ENCODE peak calls at places on chromosomes 12 and 14, in six cellular contexts. One of them, this sample, is unnamed.

GRCh38 chr14:22883191-22883976 is at the start of gene REM2:
- DNase-seq in H9: peak
- DNase-seq in foreskin fibroblast: no peak
- DNase-seq in K562: no peak
- DNase-seq in GM10248: no peak
- DNase-seq in WERI-Rb-1: peak
- DNase-seq in this sample: no peak

GRCh38 chr14:79011091-79011919 is 841.1 kb downstream of the NRXN3 start:
- DNase-seq in H9: peak
- DNase-seq in foreskin fibroblast: peak
- DNase-seq in K562: peak
- DNase-seq in GM10248: peak
- DNase-seq in WERI-Rb-1: peak
- DNase-seq in this sample: peak

GRCh38 chr14:89337912-89338311 is 79.1 kb downstream of the FOXN3 start:
- DNase-seq in H9: no peak
- DNase-seq in foreskin fibroblast: peak
- DNase-seq in K562: no peak
- DNase-seq in GM10248: no peak
- DNase-seq in WERI-Rb-1: no peak
- DNase-seq in this sample: no peak

GRCh38 chr14:58072288-58073071 is 79.5 kb downstream of the ARMH4 start:
- DNase-seq in H9: peak
- DNase-seq in foreskin fibroblast: peak
- DNase-seq in K562: peak
- DNase-seq in GM10248: peak
- DNase-seq in WERI-Rb-1: peak
- DNase-seq in this sample: peak

GRCh38 chr14:104213301-104214034 is 75.1 kb downstream of the KIF26A start:
- DNase-seq in H9: no peak
- DNase-seq in foreskin fibroblast: no peak
- DNase-seq in K562: no peak
- DNase-seq in GM10248: no peak
- DNase-seq in WERI-Rb-1: no peak
- DNase-seq in this sample: no peak

GRCh38 chr14:103886304-103887169 is 39.2 kb upstream of the PPP1R13B start:
- DNase-seq in H9: peak
- DNase-seq in foreskin fibroblast: no peak
- DNase-seq in K562: peak
- DNase-seq in GM10248: no peak
- DNase-seq in WERI-Rb-1: no peak
- DNase-seq in this sample: no peak

GRCh38 chr12:94644141-94644575 is 6.2 kb downstream of the TMCC3 start:
- DNase-seq in H9: no peak
- DNase-seq in foreskin fibroblast: peak
- DNase-seq in K562: no peak
- DNase-seq in GM10248: no peak
- DNase-seq in WERI-Rb-1: no peak
- DNase-seq in this sample: no peak

GRCh38 chr12:25186788-25187397 is 8.1 kb downstream of the DNAI7 start:
- DNase-seq in H9: no peak
- DNase-seq in foreskin fibroblast: no peak
- DNase-seq in K562: no peak
- DNase-seq in GM10248: peak
- DNase-seq in WERI-Rb-1: no peak
- DNase-seq in this sample: peak

GRCh38 chr12:120692524-120693033 is 5.6 kb downstream of the MLEC start:
- DNase-seq in H9: no peak
- DNase-seq in foreskin fibroblast: no peak
- DNase-seq in K562: no peak
- DNase-seq in GM10248: no peak
- DNase-seq in WERI-Rb-1: no peak
- DNase-seq in this sample: no peak

GRCh38 chr12:122004633-122005071 is 17.0 kb upstream of the BCL7A start:
- DNase-seq in H9: no peak
- DNase-seq in foreskin fibroblast: peak
- DNase-seq in K562: no peak
- DNase-seq in GM10248: no peak
- DNase-seq in WERI-Rb-1: no peak
- DNase-seq in this sample: no peak

GRCh38 chr14:104900639-104901512 is 23.8 kb upstream of the PLD4 start:
- DNase-seq in H9: no peak
- DNase-seq in foreskin fibroblast: no peak
- DNase-seq in K562: no peak
- DNase-seq in GM10248: no peak
- DNase-seq in WERI-Rb-1: peak
- DNase-seq in this sample: peak

GRCh38 chr12:42426733-42427132 is 100.8 kb downstream of the PPHLN1 start:
- DNase-seq in H9: peak
- DNase-seq in foreskin fibroblast: peak
- DNase-seq in K562: peak
- DNase-seq in GM10248: no peak
- DNase-seq in WERI-Rb-1: no peak
- DNase-seq in this sample: no peak

GRCh38 chr12:21354641-21355040 is 18.1 kb upstream of the IAPP start:
- DNase-seq in H9: no peak
- DNase-seq in foreskin fibroblast: no peak
- DNase-seq in K562: peak
- DNase-seq in GM10248: no peak
- DNase-seq in WERI-Rb-1: no peak
- DNase-seq in this sample: no peak

GRCh38 chr14:67459336-67459735 is 29.2 kb downstream of the TMEM229B start:
- DNase-seq in H9: no peak
- DNase-seq in foreskin fibroblast: no peak
- DNase-seq in K562: no peak
- DNase-seq in GM10248: no peak
- DNase-seq in WERI-Rb-1: no peak
- DNase-seq in this sample: no peak

GRCh38 chr14:67456732-67457131 is 31.8 kb downstream of the TMEM229B start:
- DNase-seq in H9: no peak
- DNase-seq in foreskin fibroblast: no peak
- DNase-seq in K562: no peak
- DNase-seq in GM10248: no peak
- DNase-seq in WERI-Rb-1: no peak
- DNase-seq in this sample: no peak

GRCh38 chr14:67449096-67449495 is 37.1 kb upstream of the PLEK2 start:
- DNase-seq in H9: no peak
- DNase-seq in foreskin fibroblast: no peak
- DNase-seq in K562: no peak
- DNase-seq in GM10248: no peak
- DNase-seq in WERI-Rb-1: no peak
- DNase-seq in this sample: no peak

GRCh38 chr14:67457782-67458181 is 30.7 kb downstream of the TMEM229B start:
- DNase-seq in H9: peak
- DNase-seq in foreskin fibroblast: peak
- DNase-seq in K562: no peak
- DNase-seq in GM10248: no peak
- DNase-seq in WERI-Rb-1: peak
- DNase-seq in this sample: no peak

GRCh38 chr14:67453575-67454300 is 34.8 kb downstream of the TMEM229B start:
- DNase-seq in H9: no peak
- DNase-seq in foreskin fibroblast: no peak
- DNase-seq in K562: no peak
- DNase-seq in GM10248: no peak
- DNase-seq in WERI-Rb-1: no peak
- DNase-seq in this sample: no peak
- TF ChIP-seq CTCF in H9: peak
- TF ChIP-seq CTCF in foreskin fibroblast: no peak
- TF ChIP-seq CTCF in K562: no peak
- TF ChIP-seq CTCF in GM10248: no peak
- TF ChIP-seq CTCF in WERI-Rb-1: no peak
- TF ChIP-seq CTCF in this sample: no peak

GRCh38 chr14:97407701-97408407 is 610.7 kb downstream of the VRK1 start:
- DNase-seq in H9: no peak
- DNase-seq in foreskin fibroblast: no peak
- DNase-seq in K562: no peak
- DNase-seq in GM10248: no peak
- DNase-seq in WERI-Rb-1: no peak
- DNase-seq in this sample: no peak

GRCh38 chr14:97401714-97402113 is 604.5 kb downstream of the VRK1 start:
- DNase-seq in H9: no peak
- DNase-seq in foreskin fibroblast: no peak
- DNase-seq in K562: no peak
- DNase-seq in GM10248: no peak
- DNase-seq in WERI-Rb-1: no peak
- DNase-seq in this sample: no peak

DNA sequence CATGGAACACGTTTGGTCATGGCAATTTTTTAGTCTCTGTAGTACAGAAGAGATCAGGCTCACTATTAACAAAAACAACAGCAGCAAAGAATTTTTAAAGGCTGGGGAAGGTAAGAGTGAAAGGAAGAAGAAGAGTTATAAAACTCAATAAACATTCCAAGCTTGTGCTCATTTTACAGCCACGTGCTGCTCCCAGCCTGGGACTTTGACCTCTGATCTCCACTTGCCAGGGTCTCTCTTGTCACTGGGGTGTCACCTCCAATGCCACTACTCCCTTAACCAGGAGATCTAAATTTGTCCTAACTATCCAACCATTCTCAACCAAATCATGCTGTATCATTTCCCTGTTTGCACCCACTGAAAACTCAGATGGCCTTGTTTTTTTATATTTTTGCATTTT is 605.1 kb downstream of the VRK1 start:
- DNase-seq in H9: no peak
- DNase-seq in foreskin fibroblast: no peak
- DNase-seq in K562: no peak
- DNase-seq in GM10248: no peak
- DNase-seq in WERI-Rb-1: no peak
- DNase-seq in this sample: no peak
- TF ChIP-seq CTCF in H9: no peak
- TF ChIP-seq CTCF in foreskin fibroblast: no peak
- TF ChIP-seq CTCF in K562: no peak
- TF ChIP-seq CTCF in GM10248: no peak
- TF ChIP-seq CTCF in WERI-Rb-1: no peak
- TF ChIP-seq CTCF in this sample: no peak

GRCh38 chr12:26273811-26274210 is 78.4 kb downstream of the SSPN start:
- DNase-seq in H9: no peak
- DNase-seq in foreskin fibroblast: no peak
- DNase-seq in K562: peak
- DNase-seq in GM10248: no peak
- DNase-seq in WERI-Rb-1: no peak
- DNase-seq in this sample: no peak

GRCh38 chr12:26271889-26272492 is 76.6 kb downstream of the SSPN start:
- DNase-seq in H9: no peak
- DNase-seq in foreskin fibroblast: peak
- DNase-seq in K562: peak
- DNase-seq in GM10248: no peak
- DNase-seq in WERI-Rb-1: no peak
- DNase-seq in this sample: peak

GRCh38 chr12:26276709-26277108 is 81.3 kb downstream of the SSPN start:
- DNase-seq in H9: no peak
- DNase-seq in foreskin fibroblast: peak
- DNase-seq in K562: no peak
- DNase-seq in GM10248: no peak
- DNase-seq in WERI-Rb-1: no peak
- DNase-seq in this sample: no peak

GRCh38 chr12:26275313-26276257 is 80.2 kb downstream of the SSPN start:
- DNase-seq in H9: no peak
- DNase-seq in foreskin fibroblast: peak
- DNase-seq in K562: no peak
- DNase-seq in GM10248: no peak
- DNase-seq in WERI-Rb-1: no peak
- DNase-seq in this sample: no peak

DNA sequence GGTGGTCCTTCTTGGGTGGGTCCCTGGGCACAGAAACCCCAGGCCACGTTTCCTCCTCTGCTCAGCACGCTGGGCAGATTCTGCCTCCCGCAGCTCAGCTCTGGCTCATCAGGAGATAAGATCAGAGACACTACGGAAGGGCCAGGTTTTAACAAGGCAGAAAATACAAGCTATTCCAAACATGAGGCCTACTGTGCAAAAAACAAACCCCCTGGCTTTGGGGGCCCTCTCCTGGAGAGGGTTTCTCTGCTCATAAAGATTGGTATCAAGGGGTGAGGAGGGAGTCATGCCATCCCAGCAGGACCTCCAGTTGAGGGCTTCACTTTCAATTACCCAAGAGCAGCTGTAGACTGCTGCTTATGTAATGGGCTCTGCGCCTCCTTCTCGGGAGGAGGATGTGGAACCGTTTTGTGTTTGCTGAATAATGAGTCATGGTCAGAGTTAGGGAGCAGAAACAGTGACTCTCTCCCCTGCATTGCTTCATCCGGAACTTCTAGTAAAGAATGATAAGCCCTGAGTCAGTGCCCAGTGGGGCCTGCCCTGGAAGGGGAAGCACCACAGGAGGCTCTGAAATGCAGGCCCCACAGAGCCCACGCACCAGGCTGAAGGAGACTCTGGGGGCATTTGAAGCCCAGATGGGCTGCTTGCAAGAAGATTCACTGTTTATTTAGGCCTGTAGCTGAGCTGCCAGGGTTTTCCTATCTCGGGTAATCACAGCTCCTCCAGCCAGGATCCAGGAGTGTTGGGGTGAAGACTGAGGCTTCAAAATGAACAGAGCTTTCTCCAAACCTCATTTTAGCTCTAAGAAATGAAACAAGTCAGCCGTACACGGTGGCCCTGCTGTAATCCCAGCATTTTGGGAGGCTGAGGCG is 79.3 kb downstream of the SSPN start:
- DNase-seq in H9: peak
- DNase-seq in foreskin fibroblast: peak
- DNase-seq in K562: peak
- DNase-seq in GM10248: peak
- DNase-seq in WERI-Rb-1: no peak
- DNase-seq in this sample: peak
- TF ChIP-seq CTCF in H9: no peak
- TF ChIP-seq CTCF in foreskin fibroblast: no peak
- TF ChIP-seq CTCF in K562: peak
- TF ChIP-seq CTCF in GM10248: no peak
- TF ChIP-seq CTCF in WERI-Rb-1: no peak
- TF ChIP-seq CTCF in this sample: no peak

GRCh38 chr12:53992377-53992776 is 7.4 kb downstream of the HOXC10 start:
- DNase-seq in H9: no peak
- DNase-seq in foreskin fibroblast: no peak
- DNase-seq in K562: no peak
- DNase-seq in GM10248: no peak
- DNase-seq in WERI-Rb-1: no peak
- DNase-seq in this sample: no peak
- TF ChIP-seq CTCF in H9: no peak
- TF ChIP-seq CTCF in foreskin fibroblast: no peak
- TF ChIP-seq CTCF in K562: no peak
- TF ChIP-seq CTCF in GM10248: no peak
- TF ChIP-seq CTCF in WERI-Rb-1: no peak
- TF ChIP-seq CTCF in this sample: no peak

DNA sequence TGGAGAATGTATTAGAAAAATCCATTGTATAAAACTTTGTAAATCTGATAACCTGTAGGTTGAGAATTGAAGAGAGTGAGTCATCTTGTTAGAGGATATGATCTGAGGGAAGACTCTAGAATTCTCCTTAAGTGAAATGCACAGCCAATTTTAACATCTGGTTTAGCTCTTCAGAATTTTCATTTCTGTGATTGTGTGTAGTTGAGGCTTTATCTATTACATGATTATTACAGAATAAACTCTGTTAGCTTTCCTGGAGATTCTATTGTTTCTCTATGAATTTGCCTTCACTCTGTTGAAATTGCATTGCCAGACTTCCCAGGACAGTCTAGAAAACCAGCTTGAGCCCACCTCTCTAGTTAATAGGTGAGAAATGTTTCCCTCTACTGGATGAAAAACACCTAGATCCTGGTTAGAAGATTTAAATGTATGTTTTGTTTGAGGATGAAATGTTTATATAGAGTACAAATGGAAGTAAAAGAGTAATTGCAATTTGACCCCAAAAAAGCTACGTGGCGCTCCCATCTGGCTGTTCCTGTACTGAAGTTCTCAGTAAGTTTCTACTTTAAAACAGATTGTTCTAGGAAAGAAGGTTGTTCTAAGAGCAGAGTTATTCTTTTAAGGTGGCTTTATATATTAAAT is 2.9 kb downstream of the NUDT4 start:
- DNase-seq in H9: no peak
- DNase-seq in foreskin fibroblast: no peak
- DNase-seq in K562: no peak
- DNase-seq in GM10248: no peak
- DNase-seq in WERI-Rb-1: no peak
- DNase-seq in this sample: no peak
- TF ChIP-seq CTCF in H9: peak
- TF ChIP-seq CTCF in foreskin fibroblast: no peak
- TF ChIP-seq CTCF in K562: peak
- TF ChIP-seq CTCF in GM10248: peak
- TF ChIP-seq CTCF in WERI-Rb-1: no peak
- TF ChIP-seq CTCF in this sample: peak

This sample was measured in GM13977.